ENCODE peak calls at places on chromosomes 5 and 9, in ten cellular contexts. One of them, this sample, is unnamed.

GRCh38 chr9:113622600-113623400 is 159.3 kb downstream of the RGS3 start:
- DNase-seq in GM10248: peak; percentile 76
- DNase-seq in fibroblast of lung: peak; percentile 96
- DNase-seq in activated CD4-positive, alpha-beta T cell treated with anti-CD3 and anti-CD28 coated beads, Interleukin-2, amount 50 U/mL, for 1 hour: no peak
- DNase-seq in HTR-8/SVneo: peak; percentile 84
- DNase-seq in naive thymus-derived CD8-positive, alpha-beta T cell: no peak
- DNase-seq in ureter: no peak
- DNase-seq in stimulated activated CD8-positive, alpha-beta memory T cell treated with anti-CD3 and anti-CD28 coated beads, Interleukin-4, amount 100 ng/mL, for 1 hour: no peak
- DNase-seq in A549: peak; percentile 60
- DNase-seq in neuronal stem cell: no peak
- DNase-seq in this sample: no peak

GRCh38 chr9:34986541-34987047 is 3.0 kb upstream of the DNAJB5 start:
- DNase-seq in fibroblast of lung: peak; percentile 32
- DNase-seq in A549: no peak
- DNase-seq in HTR-8/SVneo: no peak
- DNase-seq in neuronal stem cell: peak; percentile 46
- DNase-seq in naive thymus-derived CD8-positive, alpha-beta T cell: peak; percentile 41
- DNase-seq in ureter: no peak
- DNase-seq in stimulated activated CD8-positive, alpha-beta memory T cell treated with anti-CD3 and anti-CD28 coated beads, Interleukin-4, amount 100 ng/mL, for 1 hour: no peak
- DNase-seq in GM10248: no peak
- DNase-seq in activated CD4-positive, alpha-beta T cell treated with anti-CD3 and anti-CD28 coated beads, Interleukin-2, amount 50 U/mL, for 1 hour: peak; percentile 58
- DNase-seq in this sample: no peak

GRCh38 chr9:89687216-89687615 is 82.4 kb downstream of the GADD45G start:
- DNase-seq in activated CD4-positive, alpha-beta T cell treated with anti-CD3 and anti-CD28 coated beads, Interleukin-2, amount 50 U/mL, for 1 hour: no peak
- DNase-seq in HTR-8/SVneo: no peak
- DNase-seq in fibroblast of lung: no peak
- DNase-seq in stimulated activated CD8-positive, alpha-beta memory T cell treated with anti-CD3 and anti-CD28 coated beads, Interleukin-4, amount 100 ng/mL, for 1 hour: no peak
- DNase-seq in ureter: no peak
- DNase-seq in A549: no peak
- DNase-seq in naive thymus-derived CD8-positive, alpha-beta T cell: no peak
- DNase-seq in GM10248: no peak
- DNase-seq in neuronal stem cell: no peak
- DNase-seq in this sample: no peak

GRCh38 chr5:51387854-51388320 is 4.6 kb downstream of the ISL1 start:
- DNase-seq in ureter: no peak
- DNase-seq in A549: no peak
- DNase-seq in HTR-8/SVneo: no peak
- DNase-seq in neuronal stem cell: no peak
- DNase-seq in stimulated activated CD8-positive, alpha-beta memory T cell treated with anti-CD3 and anti-CD28 coated beads, Interleukin-4, amount 100 ng/mL, for 1 hour: no peak
- DNase-seq in fibroblast of lung: no peak
- DNase-seq in naive thymus-derived CD8-positive, alpha-beta T cell: no peak
- DNase-seq in activated CD4-positive, alpha-beta T cell treated with anti-CD3 and anti-CD28 coated beads, Interleukin-2, amount 50 U/mL, for 1 hour: no peak
- DNase-seq in GM10248: no peak
- DNase-seq in this sample: no peak

GRCh38 chr5:159735749-159736660 is 180.3 kb upstream of the ADRA1B start:
- DNase-seq in naive thymus-derived CD8-positive, alpha-beta T cell: no peak
- DNase-seq in HTR-8/SVneo: no peak
- DNase-seq in fibroblast of lung: peak; percentile 42
- DNase-seq in ureter: no peak
- DNase-seq in neuronal stem cell: no peak
- DNase-seq in stimulated activated CD8-positive, alpha-beta memory T cell treated with anti-CD3 and anti-CD28 coated beads, Interleukin-4, amount 100 ng/mL, for 1 hour: no peak
- DNase-seq in A549: no peak
- DNase-seq in activated CD4-positive, alpha-beta T cell treated with anti-CD3 and anti-CD28 coated beads, Interleukin-2, amount 50 U/mL, for 1 hour: no peak
- DNase-seq in GM10248: no peak
- DNase-seq in this sample: no peak

GRCh38 chr5:137306903-137307302 is 192.2 kb downstream of the SPOCK1 start:
- DNase-seq in GM10248: no peak
- DNase-seq in naive thymus-derived CD8-positive, alpha-beta T cell: no peak
- DNase-seq in A549: peak; percentile 37
- DNase-seq in stimulated activated CD8-positive, alpha-beta memory T cell treated with anti-CD3 and anti-CD28 coated beads, Interleukin-4, amount 100 ng/mL, for 1 hour: no peak
- DNase-seq in fibroblast of lung: no peak
- DNase-seq in HTR-8/SVneo: no peak
- DNase-seq in activated CD4-positive, alpha-beta T cell treated with anti-CD3 and anti-CD28 coated beads, Interleukin-2, amount 50 U/mL, for 1 hour: no peak
- DNase-seq in ureter: no peak
- DNase-seq in neuronal stem cell: no peak
- DNase-seq in this sample: no peak

GRCh38 chr5:170273968-170274710 is 23.4 kb downstream of the LCP2 start:
- DNase-seq in A549: peak; percentile 60
- DNase-seq in GM10248: no peak
- DNase-seq in activated CD4-positive, alpha-beta T cell treated with anti-CD3 and anti-CD28 coated beads, Interleukin-2, amount 50 U/mL, for 1 hour: peak; percentile 63
- DNase-seq in naive thymus-derived CD8-positive, alpha-beta T cell: peak; percentile 67
- DNase-seq in ureter: no peak
- DNase-seq in stimulated activated CD8-positive, alpha-beta memory T cell treated with anti-CD3 and anti-CD28 coated beads, Interleukin-4, amount 100 ng/mL, for 1 hour: no peak
- DNase-seq in neuronal stem cell: no peak
- DNase-seq in HTR-8/SVneo: peak; percentile 38
- DNase-seq in fibroblast of lung: peak; percentile 2
- DNase-seq in this sample: no peak

GRCh38 chr9:13088734-13089427 is 190.6 kb downstream of the MPDZ start:
- DNase-seq in A549: peak; percentile 57
- DNase-seq in ureter: no peak
- DNase-seq in stimulated activated CD8-positive, alpha-beta memory T cell treated with anti-CD3 and anti-CD28 coated beads, Interleukin-4, amount 100 ng/mL, for 1 hour: no peak
- DNase-seq in activated CD4-positive, alpha-beta T cell treated with anti-CD3 and anti-CD28 coated beads, Interleukin-2, amount 50 U/mL, for 1 hour: no peak
- DNase-seq in fibroblast of lung: peak; percentile 51
- DNase-seq in HTR-8/SVneo: peak; percentile 50
- DNase-seq in neuronal stem cell: peak; percentile 59
- DNase-seq in GM10248: peak; percentile 70
- DNase-seq in naive thymus-derived CD8-positive, alpha-beta T cell: no peak
- DNase-seq in this sample: peak; percentile 49

GRCh38 chr9:12759767-12760166 is 15.1 kb upstream of the LURAP1L start:
- DNase-seq in ureter: no peak
- DNase-seq in fibroblast of lung: peak; percentile 47
- DNase-seq in GM10248: no peak
- DNase-seq in activated CD4-positive, alpha-beta T cell treated with anti-CD3 and anti-CD28 coated beads, Interleukin-2, amount 50 U/mL, for 1 hour: no peak
- DNase-seq in HTR-8/SVneo: no peak
- DNase-seq in naive thymus-derived CD8-positive, alpha-beta T cell: no peak
- DNase-seq in neuronal stem cell: no peak
- DNase-seq in stimulated activated CD8-positive, alpha-beta memory T cell treated with anti-CD3 and anti-CD28 coated beads, Interleukin-4, amount 100 ng/mL, for 1 hour: no peak
- DNase-seq in A549: no peak
- DNase-seq in this sample: no peak

GRCh38 chr9:125485471-125485870 is 221.5 kb downstream of the MAPKAP1 start:
- DNase-seq in ureter: peak; percentile 5
- DNase-seq in activated CD4-positive, alpha-beta T cell treated with anti-CD3 and anti-CD28 coated beads, Interleukin-2, amount 50 U/mL, for 1 hour: no peak
- DNase-seq in naive thymus-derived CD8-positive, alpha-beta T cell: no peak
- DNase-seq in stimulated activated CD8-positive, alpha-beta memory T cell treated with anti-CD3 and anti-CD28 coated beads, Interleukin-4, amount 100 ng/mL, for 1 hour: no peak
- DNase-seq in GM10248: no peak
- DNase-seq in fibroblast of lung: no peak
- DNase-seq in HTR-8/SVneo: no peak
- DNase-seq in neuronal stem cell: no peak
- DNase-seq in A549: no peak
- DNase-seq in this sample: no peak

GRCh38 chr5:74432240-74432639 is 208.3 kb downstream of the ENC1 start:
- DNase-seq in activated CD4-positive, alpha-beta T cell treated with anti-CD3 and anti-CD28 coated beads, Interleukin-2, amount 50 U/mL, for 1 hour: no peak
- DNase-seq in naive thymus-derived CD8-positive, alpha-beta T cell: no peak
- DNase-seq in A549: no peak
- DNase-seq in stimulated activated CD8-positive, alpha-beta memory T cell treated with anti-CD3 and anti-CD28 coated beads, Interleukin-4, amount 100 ng/mL, for 1 hour: no peak
- DNase-seq in HTR-8/SVneo: no peak
- DNase-seq in fibroblast of lung: peak; percentile 18
- DNase-seq in neuronal stem cell: no peak
- DNase-seq in ureter: no peak
- DNase-seq in GM10248: no peak
- DNase-seq in this sample: no peak

GRCh38 chr9:112110094-112110772 is 64.9 kb downstream of the SUSD1 start:
- DNase-seq in activated CD4-positive, alpha-beta T cell treated with anti-CD3 and anti-CD28 coated beads, Interleukin-2, amount 50 U/mL, for 1 hour: no peak
- DNase-seq in stimulated activated CD8-positive, alpha-beta memory T cell treated with anti-CD3 and anti-CD28 coated beads, Interleukin-4, amount 100 ng/mL, for 1 hour: no peak
- DNase-seq in ureter: no peak
- DNase-seq in GM10248: no peak
- DNase-seq in neuronal stem cell: no peak
- DNase-seq in HTR-8/SVneo: no peak
- DNase-seq in fibroblast of lung: no peak
- DNase-seq in A549: peak; percentile 35
- DNase-seq in naive thymus-derived CD8-positive, alpha-beta T cell: no peak
- DNase-seq in this sample: no peak

GRCh38 chr5:74240783-74241750 is 399.5 kb downstream of the ENC1 start:
- DNase-seq in stimulated activated CD8-positive, alpha-beta memory T cell treated with anti-CD3 and anti-CD28 coated beads, Interleukin-4, amount 100 ng/mL, for 1 hour: no peak
- DNase-seq in HTR-8/SVneo: no peak
- DNase-seq in A549: no peak
- DNase-seq in activated CD4-positive, alpha-beta T cell treated with anti-CD3 and anti-CD28 coated beads, Interleukin-2, amount 50 U/mL, for 1 hour: no peak
- DNase-seq in GM10248: no peak
- DNase-seq in ureter: no peak
- DNase-seq in naive thymus-derived CD8-positive, alpha-beta T cell: no peak
- DNase-seq in fibroblast of lung: no peak
- DNase-seq in neuronal stem cell: no peak
- DNase-seq in this sample: no peak

GRCh38 chr5:33890633-33891032 is 1.2 kb downstream of the ADAMTS12 start:
- DNase-seq in fibroblast of lung: peak; percentile 47
- DNase-seq in GM10248: no peak
- DNase-seq in neuronal stem cell: no peak
- DNase-seq in A549: peak; percentile 37
- DNase-seq in ureter: no peak
- DNase-seq in activated CD4-positive, alpha-beta T cell treated with anti-CD3 and anti-CD28 coated beads, Interleukin-2, amount 50 U/mL, for 1 hour: no peak
- DNase-seq in HTR-8/SVneo: peak; percentile 77
- DNase-seq in naive thymus-derived CD8-positive, alpha-beta T cell: no peak
- DNase-seq in stimulated activated CD8-positive, alpha-beta memory T cell treated with anti-CD3 and anti-CD28 coated beads, Interleukin-4, amount 100 ng/mL, for 1 hour: no peak
- DNase-seq in this sample: no peak

GRCh38 chr9:86361176-86361575 is 7.0 kb upstream of the TUT7 start:
- DNase-seq in HTR-8/SVneo: no peak
- DNase-seq in A549: no peak
- DNase-seq in activated CD4-positive, alpha-beta T cell treated with anti-CD3 and anti-CD28 coated beads, Interleukin-2, amount 50 U/mL, for 1 hour: no peak
- DNase-seq in stimulated activated CD8-positive, alpha-beta memory T cell treated with anti-CD3 and anti-CD28 coated beads, Interleukin-4, amount 100 ng/mL, for 1 hour: no peak
- DNase-seq in neuronal stem cell: no peak
- DNase-seq in GM10248: no peak
- DNase-seq in fibroblast of lung: no peak
- DNase-seq in ureter: no peak
- DNase-seq in naive thymus-derived CD8-positive, alpha-beta T cell: no peak
- DNase-seq in this sample: no peak